ENCODE peak calls at places on chromosome 17, in ten cellular contexts. K, H, P, I, O, V, Z, W, J and B are unnamed samples.

GRCh38 chr17:41518789-41519449 is at the start of gene KRT15:
- DNase-seq in Z (no peak), O (no peak), W (peak; percentile 81), P (no peak), I (no peak), H (no peak), J (peak; percentile 94), V (no peak), K (no peak), B (no peak)

GRCh38 chr17:32341141-32341856 is 674 bp downstream of the C17orf75 start:
- DNase-seq in Z (peak; percentile 70), O (no peak), K (no peak), P (peak; percentile 25), H (no peak), J (peak; percentile 21), V (peak; percentile 58), W (peak; percentile 26), I (peak; percentile 26), B (no peak)

GRCh38 chr17:40803617-40804082 is 3.9 kb upstream of the KRT28 start:
- DNase-seq in P (peak; percentile 82), W (peak; percentile 82), V (peak; percentile 86), O (no peak), J (peak; percentile 65), Z (peak; percentile 88), K (peak; percentile 90), H (peak; percentile 74), I (peak; percentile 64), B (peak; percentile 32)

GRCh38 chr17:29642171-29642611 is 19.5 kb upstream of the CORO6 start:
- DNase-seq in V (peak; percentile 63), I (no peak), W (no peak), Z (no peak), H (no peak), P (no peak), K (peak; percentile 2), J (no peak), O (no peak), B (no peak)

GRCh38 chr17:19905514-19905913 is 37.8 kb upstream of the ULK2 start:
- DNase-seq in H (no peak), P (no peak), W (no peak), Z (no peak), O (no peak), K (no peak), J (no peak), I (no peak), V (no peak), B (no peak)

GRCh38 chr17:78973792-78974520 is 5.8 kb downstream of the LGALS3BP start:
- DNase-seq in I (no peak), Z (no peak), K (no peak), V (peak; percentile 44), W (no peak), O (no peak), H (no peak), J (no peak), P (no peak), B (no peak)

GRCh38 chr17:28612936-28613872 is 781 bp downstream of the RSKR start:
- DNase-seq in V (peak; percentile 70), O (no peak), H (no peak), P (peak; percentile 25), I (peak; percentile 38), W (peak; percentile 24), J (peak; percentile 2), K (peak; percentile 74), Z (peak; percentile 39), B (no peak)

GRCh38 chr17:37802712-37803416 is 58.0 kb upstream of the HNF1B start:
- DNase-seq in Z (no peak), P (no peak), I (peak; percentile 63), V (no peak), K (no peak), H (no peak), J (no peak), W (no peak), O (no peak), B (peak; percentile 83)

GRCh38 chr17:27671591-27671910 is 40.6 kb downstream of the LGALS9 start:
- DNase-seq in H (no peak), O (no peak), K (no peak), W (no peak), P (no peak), V (no peak), I (no peak), J (no peak), Z (no peak), B (no peak)

GRCh38 chr17:10156082-10156445 is 42.3 kb downstream of the GAS7 start:
- DNase-seq in I (no peak), P (no peak), H (no peak), J (no peak), W (no peak), K (no peak), Z (no peak), V (no peak), O (no peak), B (no peak)

GRCh38 chr17:10149573-10150399 is 48.6 kb downstream of the GAS7 start:
- DNase-seq in J (peak; percentile 16), P (no peak), W (peak; percentile 37), Z (peak; percentile 35), I (peak; percentile 93), H (peak; percentile 46), V (no peak), K (no peak), O (no peak), B (peak; percentile 72)

GRCh38 chr17:10155334-10156081 is 42.9 kb downstream of the GAS7 start:
- DNase-seq in Z (no peak), P (no peak), W (no peak), I (peak; percentile 75), O (no peak), V (no peak), K (no peak), J (no peak), H (no peak), B (no peak)

GRCh38 chr17:10156579-10157488 is 41.6 kb downstream of the GAS7 start:
- DNase-seq in I (no peak), K (no peak), J (no peak), O (no peak), H (no peak), P (no peak), V (no peak), W (no peak), Z (no peak), B (no peak)

DNA sequence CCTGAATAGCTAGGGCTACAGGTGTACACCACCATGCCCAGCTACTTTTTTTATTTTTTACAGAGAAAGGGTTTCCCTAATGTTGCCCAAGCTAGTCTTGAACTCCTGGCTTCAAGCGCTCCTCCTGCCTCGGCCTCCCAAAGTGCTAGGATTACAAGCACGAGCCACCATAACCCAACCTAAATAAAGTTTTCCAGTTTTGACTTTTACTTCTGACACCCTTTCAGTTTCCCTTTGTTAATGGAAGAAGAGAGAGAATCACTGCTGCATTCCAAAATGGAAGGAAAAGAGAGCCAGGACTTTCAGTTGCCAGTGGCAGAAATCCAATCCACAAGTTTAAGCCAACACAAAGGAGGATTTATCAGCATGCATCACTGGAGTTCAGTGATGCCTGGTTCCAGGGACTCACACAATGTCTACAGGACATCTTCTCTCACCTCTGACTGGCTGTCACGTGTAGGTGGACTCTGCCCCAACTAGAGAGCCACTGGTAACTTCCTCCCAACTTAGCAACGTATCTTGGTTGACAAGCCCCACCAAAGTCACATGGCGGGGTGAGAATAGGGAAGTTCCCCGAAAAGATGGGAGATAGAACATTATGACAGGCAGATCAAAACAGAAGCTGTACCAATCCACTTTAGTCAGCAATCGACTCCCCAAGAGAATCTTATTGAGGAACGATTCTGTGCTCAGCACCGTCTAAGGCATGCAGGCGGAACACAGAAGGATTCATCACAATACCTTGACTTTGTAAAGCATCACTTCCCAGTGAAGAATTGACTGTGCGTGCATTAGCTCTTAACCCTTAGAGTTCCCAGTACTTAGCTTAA is 46.5 kb downstream of the GAS7 start:
- DNase-seq in V (no peak), O (no peak), J (no peak), W (no peak), P (no peak), H (no peak), I (no peak), Z (no peak), K (no peak), B (peak; percentile 18)
- H3K4me2 ChIP-seq in V (no peak overlapping the region), O (no peak overlapping the region), J (no peak overlapping the region), W (no peak overlapping the region), P (no peak overlapping the region), H (no peak overlapping the region), I (no peak overlapping the region), Z (no peak overlapping the region), K (no peak overlapping the region), B (no peak overlapping the region)

GRCh38 chr17:60716766-60717165 is 39.1 kb downstream of the BCAS3 start:
- DNase-seq in W (no peak), Z (no peak), V (no peak), K (no peak), I (no peak), H (no peak), O (no peak), J (no peak), P (no peak), B (no peak)

GRCh38 chr17:60724647-60725046 is 47.0 kb downstream of the BCAS3 start:
- DNase-seq in K (no peak), Z (no peak), J (no peak), O (no peak), W (no peak), I (no peak), H (no peak), P (no peak), V (no peak), B (no peak)

GRCh38 chr17:60717814-60718213 is 40.2 kb downstream of the BCAS3 start:
- DNase-seq in K (no peak), O (no peak), I (no peak), W (no peak), Z (no peak), H (no peak), V (no peak), J (no peak), P (no peak), B (no peak)

GRCh38 chr17:60720763-60721531 is 43.3 kb downstream of the BCAS3 start:
- DNase-seq in W (peak; percentile 83), I (peak; percentile 86), Z (peak; percentile 74), H (peak; percentile 60), O (no peak), P (peak; percentile 22), V (peak; percentile 66), K (peak; percentile 72), J (peak; percentile 35), B (peak; percentile 46)
- H3K4me2 ChIP-seq in W (no peak overlapping the region), I (no peak overlapping the region), Z (no peak overlapping the region), H (no peak overlapping the region), O (no peak overlapping the region), P (no peak overlapping the region), V (peak overlapping the region; percentile 52), K (no peak overlapping the region), J (no peak overlapping the region), B (peak overlapping the region; percentile 19)

DNA sequence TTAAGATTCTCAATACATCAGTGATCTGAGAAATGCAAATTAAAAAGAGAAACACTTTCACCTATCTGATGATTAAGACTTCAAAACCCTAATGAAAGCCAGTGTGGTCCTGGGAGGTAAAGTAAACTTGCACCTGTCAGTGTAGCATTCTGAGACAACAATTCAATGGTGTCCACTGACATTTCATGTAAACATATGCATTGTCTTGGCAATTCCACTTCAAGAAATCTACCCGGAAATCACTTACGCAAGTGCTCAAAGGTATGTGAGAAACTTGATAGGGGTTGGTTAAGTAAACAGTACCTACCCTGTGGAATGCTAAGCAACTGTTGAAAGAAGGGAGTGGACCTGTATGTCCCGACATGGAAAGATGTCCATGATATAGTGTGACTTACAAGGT is 2.1 kb downstream of the ST6GALNAC1 start:
- DNase-seq in H (peak; percentile 22), K (no peak), Z (peak; percentile 92), W (peak; percentile 98), P (peak; percentile 47), V (no peak), O (no peak), I (no peak), J (peak; percentile 17), B (no peak)
- H3K4me2 ChIP-seq in H (peak overlapping the region; percentile 51), K (no peak overlapping the region), Z (peak overlapping the region; percentile 65), W (peak overlapping the region; percentile 38), P (peak overlapping the region; percentile 6), V (no peak overlapping the region), O (no peak overlapping the region), I (no peak overlapping the region), J (no peak overlapping the region), B (no peak overlapping the region)

GRCh38 chr17:57466042-57466471 is 209.7 kb downstream of the MSI2 start:
- DNase-seq in Z (no peak), J (no peak), I (no peak), H (no peak), V (no peak), K (peak; percentile 78), O (peak; percentile 57), P (no peak), W (no peak), B (no peak)
- H3K4me2 ChIP-seq in Z (no peak overlapping the region), J (no peak overlapping the region), I (no peak overlapping the region), H (no peak overlapping the region), V (no peak overlapping the region), K (peak overlapping the region; percentile 71), O (peak overlapping the region; percentile 55), P (no peak overlapping the region), W (no peak overlapping the region), B (peak overlapping the region; percentile 6)